ENCODE peak calls at places on chromosomes 2 and 18, in eight cellular contexts. One of them, this sample, is unnamed.

GRCh38 chr18:35692866-35693265 is 111.3 kb downstream of the GALNT1 start:
- DNase-seq in gastrocnemius medialis: no peak
- DNase-seq in uterus: no peak
- DNase-seq in prostate gland: no peak
- DNase-seq in heart left ventricle: no peak
- DNase-seq in stomach: no peak
- DNase-seq in body of pancreas: no peak
- DNase-seq in upper lobe of left lung: no peak
- DNase-seq in this sample: no peak

GRCh38 chr2:20357588-20358394 is 7.1 kb upstream of the PUM2 start:
- DNase-seq in body of pancreas: no peak
- DNase-seq in stomach: no peak
- DNase-seq in upper lobe of left lung: no peak
- DNase-seq in prostate gland: no peak
- DNase-seq in uterus: no peak
- DNase-seq in heart left ventricle: no peak
- DNase-seq in gastrocnemius medialis: no peak
- DNase-seq in this sample: no peak

GRCh38 chr2:42328148-42328833 is 32.7 kb downstream of the COX7A2L start:
- DNase-seq in uterus: no peak
- DNase-seq in stomach: no peak
- DNase-seq in gastrocnemius medialis: no peak
- DNase-seq in heart left ventricle: no peak
- DNase-seq in prostate gland: no peak
- DNase-seq in body of pancreas: no peak
- DNase-seq in upper lobe of left lung: no peak
- DNase-seq in this sample: no peak

GRCh38 chr2:139177041-139177440 is 396.9 kb upstream of the NXPH2 start:
- DNase-seq in gastrocnemius medialis: no peak
- DNase-seq in upper lobe of left lung: no peak
- DNase-seq in heart left ventricle: no peak
- DNase-seq in prostate gland: no peak
- DNase-seq in stomach: no peak
- DNase-seq in uterus: no peak
- DNase-seq in body of pancreas: no peak
- DNase-seq in this sample: no peak

GRCh38 chr2:121694398-121695178 is 42.1 kb downstream of the NIFK start:
- DNase-seq in body of pancreas: no peak
- DNase-seq in uterus: no peak
- DNase-seq in gastrocnemius medialis: no peak
- DNase-seq in stomach: no peak
- DNase-seq in upper lobe of left lung: peak
- DNase-seq in heart left ventricle: no peak
- DNase-seq in prostate gland: no peak
- DNase-seq in this sample: no peak

GRCh38 chr2:102553601-102554000 is 65.8 kb upstream of the SLC9A2 start:
- DNase-seq in heart left ventricle: no peak
- DNase-seq in body of pancreas: no peak
- DNase-seq in uterus: no peak
- DNase-seq in upper lobe of left lung: no peak
- DNase-seq in gastrocnemius medialis: no peak
- DNase-seq in stomach: no peak
- DNase-seq in prostate gland: no peak
- DNase-seq in this sample: no peak

GRCh38 chr2:45637440-45637839 is 14.0 kb upstream of the PRKCE start:
- DNase-seq in stomach: no peak
- DNase-seq in uterus: no peak
- DNase-seq in heart left ventricle: no peak
- DNase-seq in upper lobe of left lung: peak
- DNase-seq in prostate gland: no peak
- DNase-seq in gastrocnemius medialis: no peak
- DNase-seq in body of pancreas: no peak
- DNase-seq in this sample: no peak

GRCh38 chr2:25274868-25275574 is 66.7 kb downstream of the DNMT3A start:
- DNase-seq in heart left ventricle: peak
- DNase-seq in uterus: no peak
- DNase-seq in stomach: no peak
- DNase-seq in gastrocnemius medialis: no peak
- DNase-seq in body of pancreas: no peak
- DNase-seq in prostate gland: no peak
- DNase-seq in upper lobe of left lung: peak
- DNase-seq in this sample: no peak

GRCh38 chr2:136010126-136010525 is 24.7 kb upstream of the DARS1 start:
- DNase-seq in prostate gland: no peak
- DNase-seq in heart left ventricle: no peak
- DNase-seq in uterus: no peak
- DNase-seq in gastrocnemius medialis: no peak
- DNase-seq in upper lobe of left lung: no peak
- DNase-seq in body of pancreas: no peak
- DNase-seq in stomach: no peak
- DNase-seq in this sample: no peak

GRCh38 chr2:227853765-227854271 is 17.6 kb upstream of the DAW1 start:
- DNase-seq in prostate gland: no peak
- DNase-seq in uterus: no peak
- DNase-seq in stomach: no peak
- DNase-seq in gastrocnemius medialis: no peak
- DNase-seq in heart left ventricle: no peak
- DNase-seq in upper lobe of left lung: peak
- DNase-seq in body of pancreas: no peak
- DNase-seq in this sample: no peak

GRCh38 chr18:2587788-2588187 is 16.4 kb downstream of the NDC80 start:
- DNase-seq in body of pancreas: no peak
- DNase-seq in prostate gland: no peak
- DNase-seq in upper lobe of left lung: no peak
- DNase-seq in heart left ventricle: no peak
- DNase-seq in gastrocnemius medialis: no peak
- DNase-seq in uterus: no peak
- DNase-seq in stomach: no peak
- DNase-seq in this sample: no peak

GRCh38 chr18:28178720-28179119 is 1.8 kb upstream of the CDH2 start:
- DNase-seq in prostate gland: no peak
- DNase-seq in body of pancreas: no peak
- DNase-seq in upper lobe of left lung: no peak
- DNase-seq in uterus: no peak
- DNase-seq in heart left ventricle: no peak
- DNase-seq in stomach: no peak
- DNase-seq in gastrocnemius medialis: no peak
- DNase-seq in this sample: no peak

GRCh38 chr18:79111483-79111882 is 42.3 kb downstream of the ATP9B start:
- DNase-seq in uterus: no peak
- DNase-seq in upper lobe of left lung: no peak
- DNase-seq in body of pancreas: no peak
- DNase-seq in heart left ventricle: no peak
- DNase-seq in gastrocnemius medialis: no peak
- DNase-seq in stomach: no peak
- DNase-seq in prostate gland: no peak
- DNase-seq in this sample: peak

GRCh38 chr2:107585851-107586250 is 240.8 kb upstream of the RGPD4 start:
- DNase-seq in gastrocnemius medialis: no peak
- DNase-seq in prostate gland: no peak
- DNase-seq in uterus: no peak
- DNase-seq in body of pancreas: no peak
- DNase-seq in heart left ventricle: no peak
- DNase-seq in stomach: no peak
- DNase-seq in upper lobe of left lung: no peak
- DNase-seq in this sample: no peak

DNA sequence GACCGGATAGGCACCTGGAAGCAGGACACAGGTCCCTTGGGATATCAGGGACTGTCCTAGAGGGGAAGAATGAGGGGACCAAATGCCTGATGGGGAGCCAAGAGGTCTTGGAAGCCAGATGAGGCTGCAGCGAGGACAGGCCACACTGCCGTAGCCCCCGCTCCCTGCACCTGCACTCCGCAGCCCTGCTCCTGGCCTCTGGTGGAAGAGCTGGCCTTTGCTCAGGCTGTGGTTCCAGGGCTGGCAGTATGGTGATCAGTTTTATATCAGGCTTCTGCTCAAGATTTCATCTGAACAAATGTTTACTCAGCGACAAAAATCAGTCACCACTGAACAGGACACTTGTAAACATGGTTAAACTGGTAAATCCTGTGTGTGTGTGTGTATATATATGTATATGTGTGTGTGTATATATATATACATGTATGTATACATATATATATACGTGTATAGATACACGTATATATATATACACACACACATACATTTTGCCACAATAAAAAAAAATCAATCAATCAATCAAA is 52.5 kb upstream of the TAF1B start:
- DNase-seq in heart left ventricle: no peak
- DNase-seq in prostate gland: no peak
- DNase-seq in upper lobe of left lung: no peak
- DNase-seq in body of pancreas: no peak
- DNase-seq in stomach: no peak
- DNase-seq in uterus: no peak
- DNase-seq in gastrocnemius medialis: no peak
- DNase-seq in this sample: no peak
- TF ChIP-seq POLR2A in heart left ventricle: no peak
- TF ChIP-seq POLR2A in prostate gland: no peak
- TF ChIP-seq POLR2A in upper lobe of left lung: no peak
- TF ChIP-seq POLR2A in body of pancreas: no peak
- TF ChIP-seq POLR2A in stomach: no peak
- TF ChIP-seq POLR2A in uterus: no peak
- TF ChIP-seq POLR2A in gastrocnemius medialis: no peak
- TF ChIP-seq POLR2A in this sample: no peak

DNA sequence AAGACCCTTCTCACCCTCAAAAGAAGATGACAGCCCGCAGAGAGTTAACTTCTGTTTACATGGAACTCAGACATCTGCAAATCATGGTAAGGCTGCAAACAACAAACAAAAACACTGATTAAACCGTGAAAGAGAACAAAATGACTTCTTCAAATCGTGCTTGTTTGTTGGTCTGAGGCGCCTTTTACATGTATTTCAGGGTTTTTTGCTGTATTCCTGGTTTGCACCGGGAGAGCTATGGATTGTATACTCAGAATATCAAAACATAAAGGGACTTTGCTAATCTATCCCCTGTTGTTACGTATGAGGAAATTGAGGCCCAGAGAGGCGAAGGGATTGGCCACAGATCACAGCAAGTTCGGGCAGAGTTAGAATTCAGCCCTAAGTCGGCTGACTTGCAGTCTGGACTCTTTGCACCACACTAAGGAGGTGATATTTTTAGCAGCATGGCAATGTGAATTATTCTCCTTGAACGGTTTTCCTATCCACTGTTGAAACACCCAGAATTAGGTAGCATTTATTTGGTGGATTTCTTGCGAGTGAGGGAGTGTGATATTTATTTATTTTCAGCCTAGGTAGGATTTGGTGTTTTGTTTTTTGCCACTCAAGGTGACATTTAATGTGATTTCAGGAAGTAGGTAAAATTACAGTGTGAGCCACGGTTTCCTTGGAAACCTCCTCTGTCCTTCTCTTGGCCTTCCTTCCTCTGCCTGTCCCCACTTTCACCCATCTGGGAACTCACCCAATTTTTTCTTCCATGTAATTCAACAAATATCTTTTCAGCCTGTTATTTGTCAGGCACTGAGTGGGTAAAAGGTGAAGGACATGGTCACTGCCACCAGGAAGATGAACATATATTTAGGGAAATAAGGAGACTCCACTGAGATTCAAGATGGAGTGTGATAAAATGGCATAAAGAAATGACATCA is 980 bp upstream of the PDE6D start:
- DNase-seq in stomach: no peak
- DNase-seq in prostate gland: peak
- DNase-seq in heart left ventricle: peak
- DNase-seq in upper lobe of left lung: peak
- DNase-seq in gastrocnemius medialis: no peak
- DNase-seq in body of pancreas: no peak
- DNase-seq in uterus: no peak
- DNase-seq in this sample: no peak
- TF ChIP-seq POLR2A in stomach: no peak
- TF ChIP-seq POLR2A in prostate gland: peak
- TF ChIP-seq POLR2A in heart left ventricle: no peak
- TF ChIP-seq POLR2A in upper lobe of left lung: no peak
- TF ChIP-seq POLR2A in gastrocnemius medialis: no peak
- TF ChIP-seq POLR2A in body of pancreas: no peak
- TF ChIP-seq POLR2A in uterus: no peak
- TF ChIP-seq POLR2A in this sample: no peak

DNA sequence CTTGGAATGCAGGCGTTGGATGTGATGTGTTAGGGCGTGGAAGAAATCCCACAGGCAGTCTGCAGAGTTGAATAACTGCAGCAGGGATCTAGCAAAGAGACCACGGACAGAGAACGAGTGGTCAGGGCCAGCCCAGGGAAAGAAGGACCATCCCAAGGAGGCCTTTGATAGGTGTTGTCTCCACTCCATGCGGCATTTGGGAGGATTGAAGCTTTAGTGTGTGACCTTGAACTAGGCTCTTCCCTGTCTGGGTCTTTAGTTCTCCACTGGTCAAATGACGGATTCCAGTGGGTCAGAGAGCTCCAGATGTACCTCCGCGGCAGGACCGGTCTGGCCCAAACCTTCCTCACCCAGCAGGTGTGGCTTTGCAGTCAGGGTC is 18.4 kb downstream of the GREB1 start:
- DNase-seq in stomach: no peak
- DNase-seq in upper lobe of left lung: no peak
- DNase-seq in uterus: no peak
- DNase-seq in prostate gland: no peak
- DNase-seq in gastrocnemius medialis: no peak
- DNase-seq in heart left ventricle: no peak
- DNase-seq in body of pancreas: no peak
- DNase-seq in this sample: no peak
- TF ChIP-seq POLR2A in stomach: no peak
- TF ChIP-seq POLR2A in upper lobe of left lung: no peak
- TF ChIP-seq POLR2A in uterus: no peak
- TF ChIP-seq POLR2A in prostate gland: no peak
- TF ChIP-seq POLR2A in gastrocnemius medialis: no peak
- TF ChIP-seq POLR2A in heart left ventricle: no peak
- TF ChIP-seq POLR2A in body of pancreas: no peak
- TF ChIP-seq POLR2A in this sample: no peak

GRCh38 chr18:48541026-48541746 is 2.4 kb downstream of the CTIF start:
- DNase-seq in gastrocnemius medialis: peak
- DNase-seq in stomach: peak
- DNase-seq in heart left ventricle: peak
- DNase-seq in upper lobe of left lung: peak
- DNase-seq in uterus: peak
- DNase-seq in body of pancreas: peak
- DNase-seq in prostate gland: peak
- DNase-seq in this sample: peak
- TF ChIP-seq POLR2A in gastrocnemius medialis: peak
- TF ChIP-seq POLR2A in stomach: no peak
- TF ChIP-seq POLR2A in heart left ventricle: peak
- TF ChIP-seq POLR2A in upper lobe of left lung: peak
- TF ChIP-seq POLR2A in uterus: peak
- TF ChIP-seq POLR2A in body of pancreas: peak
- TF ChIP-seq POLR2A in prostate gland: peak
- TF ChIP-seq POLR2A in this sample: peak

DNA sequence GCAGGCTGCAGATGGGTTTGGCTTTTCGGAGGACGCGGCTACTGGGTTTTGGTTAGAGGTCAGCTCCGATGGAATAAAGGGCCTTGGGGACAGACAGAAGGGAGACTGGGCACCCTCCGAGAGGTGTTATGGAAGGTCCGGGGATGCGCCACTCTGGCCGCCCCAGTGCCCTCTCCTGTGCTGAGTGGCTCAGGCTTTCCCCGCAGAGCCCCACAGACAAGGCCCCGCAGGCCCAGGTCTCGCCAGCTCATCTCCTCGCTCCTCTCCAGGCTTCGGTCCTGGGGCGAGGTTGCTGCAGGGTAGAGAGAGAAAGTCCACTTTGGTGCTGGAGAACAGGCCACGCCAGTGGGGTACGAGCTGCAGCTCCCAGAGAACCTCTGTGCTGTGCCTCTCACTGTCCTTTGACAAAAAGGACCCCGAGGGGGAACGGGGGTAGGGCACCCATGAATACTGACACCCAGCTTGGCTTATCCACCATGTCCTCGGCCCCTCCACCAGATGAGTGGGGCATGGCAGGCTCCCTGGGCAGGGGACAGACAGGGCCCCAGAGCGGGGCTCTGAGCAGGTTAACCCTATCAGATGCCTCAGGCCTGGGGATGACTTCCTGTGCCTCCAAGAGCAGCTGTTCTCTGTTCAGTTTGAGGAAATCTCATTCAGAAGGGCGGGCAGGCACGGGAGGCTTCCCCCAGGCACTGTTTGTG is 15.9 kb upstream of the CNNM3 start:
- DNase-seq in heart left ventricle: no peak
- DNase-seq in uterus: no peak
- DNase-seq in upper lobe of left lung: no peak
- DNase-seq in gastrocnemius medialis: no peak
- DNase-seq in prostate gland: no peak
- DNase-seq in body of pancreas: no peak
- DNase-seq in stomach: no peak
- DNase-seq in this sample: no peak
- TF ChIP-seq POLR2A in heart left ventricle: no peak
- TF ChIP-seq POLR2A in uterus: no peak
- TF ChIP-seq POLR2A in upper lobe of left lung: no peak
- TF ChIP-seq POLR2A in gastrocnemius medialis: no peak
- TF ChIP-seq POLR2A in prostate gland: no peak
- TF ChIP-seq POLR2A in body of pancreas: no peak
- TF ChIP-seq POLR2A in stomach: no peak
- TF ChIP-seq POLR2A in this sample: no peak

This sample was measured in right lobe of liver.